ENCODE peak calls at places on chromosomes 13 and 19, in six cellular contexts. One of them, this sample, is unnamed.

GRCh38 chr13:60627071-60627686 is 230.2 kb downstream of the TDRD3 start:
- DNase-seq in HEK293T: peak
- DNase-seq in posterior cingulate gyrus: no peak
- DNase-seq in ELR: peak
- DNase-seq in ACHN: peak
- DNase-seq in endothelial cell: peak
- DNase-seq in this sample: peak

GRCh38 chr19:1097810-1098176 is 2.6 kb upstream of the POLR2E start:
- DNase-seq in HEK293T: no peak
- DNase-seq in posterior cingulate gyrus: no peak
- DNase-seq in ELR: no peak
- DNase-seq in ACHN: no peak
- DNase-seq in endothelial cell: no peak
- DNase-seq in this sample: no peak

GRCh38 chr19:17037966-17038500 is 11.4 kb upstream of the CPAMD8 start:
- DNase-seq in HEK293T: no peak
- DNase-seq in posterior cingulate gyrus: peak
- DNase-seq in ELR: no peak
- DNase-seq in ACHN: no peak
- DNase-seq in endothelial cell: no peak
- DNase-seq in this sample: no peak

GRCh38 chr19:35693835-35694599 is 10.3 kb upstream of the ZBTB32 start:
- DNase-seq in HEK293T: peak
- DNase-seq in posterior cingulate gyrus: peak
- DNase-seq in ELR: peak
- DNase-seq in ACHN: peak
- DNase-seq in endothelial cell: peak
- DNase-seq in this sample: peak

GRCh38 chr13:101343128-101343787 is 73.0 kb downstream of the NALCN start:
- DNase-seq in HEK293T: no peak
- DNase-seq in posterior cingulate gyrus: no peak
- DNase-seq in ELR: peak
- DNase-seq in ACHN: no peak
- DNase-seq in endothelial cell: no peak
- DNase-seq in this sample: no peak

GRCh38 chr19:33624586-33625153 is 2.9 kb downstream of the CHST8 start:
- DNase-seq in HEK293T: no peak
- DNase-seq in posterior cingulate gyrus: no peak
- DNase-seq in ELR: no peak
- DNase-seq in ACHN: no peak
- DNase-seq in endothelial cell: no peak
- DNase-seq in this sample: no peak

GRCh38 chr13:109500146-109500773 is 286.1 kb downstream of the IRS2 start:
- DNase-seq in HEK293T: peak
- DNase-seq in posterior cingulate gyrus: peak
- DNase-seq in ELR: no peak
- DNase-seq in ACHN: no peak
- DNase-seq in endothelial cell: peak
- DNase-seq in this sample: no peak

GRCh38 chr13:91630916-91631315 is 232.5 kb downstream of the GPC5 start:
- DNase-seq in HEK293T: no peak
- DNase-seq in posterior cingulate gyrus: no peak
- DNase-seq in ELR: no peak
- DNase-seq in ACHN: no peak
- DNase-seq in endothelial cell: no peak
- DNase-seq in this sample: no peak

GRCh38 chr19:40614595-40615411 is 13.6 kb downstream of the LTBP4 start:
- DNase-seq in HEK293T: peak
- DNase-seq in posterior cingulate gyrus: no peak
- DNase-seq in ELR: peak
- DNase-seq in ACHN: no peak
- DNase-seq in endothelial cell: peak
- DNase-seq in this sample: peak

GRCh38 chr13:70568571-70568970 is 460.3 kb upstream of the KLHL1 start:
- DNase-seq in HEK293T: peak
- DNase-seq in posterior cingulate gyrus: no peak
- DNase-seq in ELR: peak
- DNase-seq in ACHN: peak
- DNase-seq in endothelial cell: peak
- DNase-seq in this sample: peak

GRCh38 chr13:44605711-44606110 is 29.6 kb upstream of the TSC22D1 start:
- DNase-seq in HEK293T: no peak
- DNase-seq in posterior cingulate gyrus: no peak
- DNase-seq in ELR: no peak
- DNase-seq in ACHN: no peak
- DNase-seq in endothelial cell: no peak
- DNase-seq in this sample: no peak

GRCh38 chr19:6587093-6587820 is 3.7 kb downstream of the CD70 start:
- DNase-seq in HEK293T: no peak
- DNase-seq in posterior cingulate gyrus: no peak
- DNase-seq in ELR: peak
- DNase-seq in ACHN: no peak
- DNase-seq in endothelial cell: no peak
- DNase-seq in this sample: no peak

GRCh38 chr19:13079542-13079986 is 23.1 kb downstream of the LYL1 start:
- DNase-seq in HEK293T: no peak
- DNase-seq in posterior cingulate gyrus: no peak
- DNase-seq in ELR: no peak
- DNase-seq in ACHN: no peak
- DNase-seq in endothelial cell: no peak
- DNase-seq in this sample: no peak

GRCh38 chr13:47033216-47033615 is 136.4 kb upstream of the HTR2A start:
- DNase-seq in HEK293T: no peak
- DNase-seq in posterior cingulate gyrus: no peak
- DNase-seq in ELR: peak
- DNase-seq in ACHN: no peak
- DNase-seq in endothelial cell: no peak
- DNase-seq in this sample: no peak

GRCh38 chr13:84896128-84896527 is 903.1 kb downstream of the SLITRK6 start:
- DNase-seq in HEK293T: peak
- DNase-seq in posterior cingulate gyrus: no peak
- DNase-seq in ELR: peak
- DNase-seq in ACHN: peak
- DNase-seq in endothelial cell: peak
- DNase-seq in this sample: peak

GRCh38 chr19:49870309-49870901 is 3.0 kb upstream of the PNKP start:
- DNase-seq in HEK293T: no peak
- DNase-seq in posterior cingulate gyrus: no peak
- DNase-seq in ELR: no peak
- DNase-seq in ACHN: no peak
- DNase-seq in endothelial cell: no peak
- DNase-seq in this sample: no peak

GRCh38 chr19:19461671-19462622 is 53.4 kb downstream of the TSSK6 start:
- DNase-seq in HEK293T: no peak
- DNase-seq in posterior cingulate gyrus: peak
- DNase-seq in ELR: no peak
- DNase-seq in ACHN: no peak
- DNase-seq in endothelial cell: peak
- DNase-seq in this sample: peak